ENCODE peak calls at places on chromosomes 1 and 21, in four cellular contexts. Z, M, J and G are unnamed samples.

GRCh38 chr1:19272064-19272463 is 16.5 kb downstream of the AKR7A3 start:
- DNase-seq in Z (no peak), J (no peak), M (no peak), G (no peak)

GRCh38 chr1:31644560-31645273 is at the start of gene PEF1:
- DNase-seq in J (peak; percentile 99), Z (peak; percentile 99), M (peak; percentile 99), G (peak; percentile 99)

GRCh38 chr1:112618114-112618720 is 724 bp downstream of the ST7L start:
- DNase-seq in M (no peak), Z (no peak), J (no peak), G (no peak)

GRCh38 chr1:11940260-11940921 is 5.9 kb downstream of the PLOD1 start:
- DNase-seq in Z (no peak), M (no peak), J (peak; percentile 71), G (no peak)

GRCh38 chr1:232923739-232924386 is 26.5 kb upstream of the NTPCR start:
- DNase-seq in M (no peak), J (no peak), Z (peak; percentile 7), G (no peak)

GRCh38 chr1:168970945-168971799 is 135.3 kb upstream of the ATP1B1 start:
- DNase-seq in Z (no peak), M (no peak), J (no peak), G (no peak)

GRCh38 chr1:241579434-241579833 is 47.3 kb downstream of the KMO start:
- DNase-seq in Z (no peak), J (no peak), M (no peak), G (no peak)

GRCh38 chr1:195656780-195657179 is 951.5 kb downstream of the KCNT2 start:
- DNase-seq in J (no peak), Z (no peak), M (no peak), G (no peak)

GRCh38 chr1:43269627-43270375 is at the start of gene TMEM125:
- DNase-seq in M (peak; percentile 50), J (no peak), Z (no peak), G (peak; percentile 63)

GRCh38 chr21:18350216-18350615 is 53.4 kb downstream of the TMPRSS15 start:
- DNase-seq in J (no peak), M (no peak), Z (no peak), G (no peak)

GRCh38 chr21:45294509-45295291 is 7.0 kb upstream of the POFUT2 start:
- DNase-seq in Z (no peak), J (peak; percentile 92), M (peak; percentile 83), G (peak; percentile 57)

GRCh38 chr1:64966158-64966963 is at the start of gene JAK1:
- DNase-seq in J (peak; percentile 94), Z (peak; percentile 86), M (peak; percentile 89), G (peak; percentile 96)

GRCh38 chr1:85806236-85806965 is 98.2 kb upstream of the ZNHIT6 start:
- DNase-seq in M (no peak), Z (no peak), J (no peak), G (no peak)

DNA sequence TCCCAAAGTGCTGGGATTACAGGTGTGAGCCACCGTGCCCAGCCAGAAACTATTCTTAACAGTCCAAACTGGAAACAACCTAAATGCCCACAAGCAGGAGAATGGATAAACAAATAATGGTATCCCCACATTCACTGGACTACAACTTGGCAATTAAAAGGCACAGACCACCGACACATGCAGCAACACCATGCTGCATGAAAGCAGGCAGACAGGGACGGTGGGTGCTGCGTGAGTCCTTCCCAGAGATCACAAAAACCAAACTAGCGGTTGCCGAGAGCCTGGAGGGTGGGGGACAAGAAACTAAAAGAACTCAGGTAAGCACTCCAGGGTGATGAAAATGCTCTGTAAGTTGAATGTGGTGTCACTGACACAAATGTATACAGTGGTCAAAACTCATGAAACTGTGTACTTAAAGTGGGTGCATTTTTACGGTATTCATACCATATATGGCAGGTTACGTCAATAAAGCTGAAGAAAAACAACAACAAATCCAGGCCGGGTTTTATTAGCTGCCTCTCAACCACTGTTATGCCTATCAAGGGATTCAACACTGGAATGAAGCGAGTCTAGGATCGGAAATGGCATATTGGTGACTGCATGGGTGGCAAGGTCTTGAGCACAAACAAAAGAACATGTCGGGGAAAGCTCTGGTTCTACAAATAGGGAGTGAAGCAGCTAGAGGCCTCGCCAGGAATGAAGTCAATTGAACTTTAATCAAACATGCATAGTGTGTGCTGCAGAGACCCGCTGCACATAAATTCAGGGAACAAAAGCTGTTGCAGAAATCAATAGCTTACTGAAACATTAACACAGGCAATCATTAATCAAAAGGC is 52.4 kb downstream of the SLC45A1 start:
- DNase-seq in J (peak; percentile 13), Z (no peak), M (no peak), G (no peak)
- H3K4me1 ChIP-seq in J (peaks cover 98% of the 10 kb centered on the region), Z (peaks cover 21% of the 10 kb centered on the region), M (peaks cover 71% of the 10 kb centered on the region), G (peaks cover 51% of the 10 kb centered on the region)

GRCh38 chr1:8121261-8122159 is 95.4 kb upstream of the ERRFI1 start:
- DNase-seq in J (no peak), Z (no peak), M (no peak), G (no peak)

GRCh38 chr1:8118031-8118451 is 91.9 kb upstream of the ERRFI1 start:
- DNase-seq in J (no peak), M (no peak), Z (no peak), G (no peak)

GRCh38 chr1:8122477-8123407 is 96.6 kb upstream of the ERRFI1 start:
- DNase-seq in Z (no peak), M (no peak), J (no peak), G (no peak)

GRCh38 chr1:8122160-8122476 is 96.0 kb upstream of the ERRFI1 start:
- DNase-seq in Z (no peak), M (no peak), J (no peak), G (no peak)

GRCh38 chr1:8120693-8121260 is 94.7 kb upstream of the ERRFI1 start:
- DNase-seq in Z (no peak), M (no peak), J (no peak), G (peak; percentile 43)
- H3K4me1 ChIP-seq in Z (no peaks in the 10 kb centered on the region), M (peaks cover 38% of the 10 kb centered on the region), J (peaks cover 46% of the 10 kb centered on the region), G (peaks cover 29% of the 10 kb centered on the region)

GRCh38 chr1:27567931-27568246 is 36.1 kb downstream of the AHDC1 start:
- DNase-seq in J (no peak), Z (no peak), M (peak; percentile 68), G (no peak)

GRCh38 chr1:27568247-27569087 is 35.5 kb downstream of the AHDC1 start:
- DNase-seq in J (peak; percentile 97), M (peak; percentile 96), Z (peak; percentile 94), G (peak; percentile 99)

GRCh38 chr1:27564710-27565649 is 39.0 kb downstream of the AHDC1 start:
- DNase-seq in J (peak; percentile 81), Z (no peak), M (no peak), G (no peak)

GRCh38 chr1:27567183-27567526 is 36.8 kb downstream of the AHDC1 start:
- DNase-seq in Z (no peak), J (no peak), M (peak; percentile 63), G (no peak)

GRCh38 chr1:27566462-27567182 is 37.3 kb downstream of the AHDC1 start:
- DNase-seq in M (peak; percentile 62), J (no peak), Z (no peak), G (no peak)
- H3K4me1 ChIP-seq in M (peaks cover 98% of the 10 kb centered on the region), J (peaks cover 97% of the 10 kb centered on the region), Z (peaks cover 30% of the 10 kb centered on the region), G (peaks cover 71% of the 10 kb centered on the region)

GRCh38 chr1:37862330-37862729 is 2.9 kb upstream of the MTF1 start:
- DNase-seq in J (no peak), Z (no peak), M (no peak), G (no peak)
- H3K4me1 ChIP-seq in J (peaks cover 18% of the 10 kb centered on the region), Z (peaks cover 17% of the 10 kb centered on the region), M (peaks cover 22% of the 10 kb centered on the region), G (peaks cover 12% of the 10 kb centered on the region)

DNA sequence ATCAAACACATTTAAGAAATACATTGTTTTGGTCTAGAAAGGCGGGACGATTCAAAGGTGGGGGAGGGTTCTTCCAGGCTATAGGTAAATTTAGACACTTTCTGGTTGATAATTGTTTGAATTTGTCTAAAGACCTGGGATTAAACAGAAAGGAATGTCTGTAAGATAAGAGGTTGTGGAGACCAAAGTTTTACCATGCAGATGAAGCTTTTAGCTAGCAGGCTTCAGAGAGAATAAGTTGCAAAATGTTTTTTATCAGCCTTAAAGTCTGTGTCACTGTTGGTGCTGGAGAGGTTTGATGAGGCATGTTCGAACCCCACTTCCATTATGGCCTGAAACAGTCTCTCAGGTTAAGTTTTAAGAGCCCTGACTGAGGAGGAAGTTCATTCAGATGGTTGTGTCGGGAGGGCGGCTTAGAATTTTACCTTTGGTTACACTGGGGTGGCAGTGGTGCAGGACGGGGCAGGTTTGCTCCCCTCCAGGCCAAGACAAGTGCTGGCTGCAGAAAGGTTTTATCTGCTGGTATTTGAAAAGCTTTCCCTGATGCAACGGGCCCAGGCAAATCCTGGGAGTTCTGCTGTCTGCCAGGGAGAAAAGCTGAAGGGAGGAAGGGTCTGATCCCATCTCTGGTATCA is 16.0 kb upstream of the SLC2A5 start:
- DNase-seq in Z (no peak), J (no peak), M (no peak), G (no peak)
- H3K4me1 ChIP-seq in Z (no peaks in the 10 kb centered on the region), J (peaks cover 11% of the 10 kb centered on the region), M (peaks cover 27% of the 10 kb centered on the region), G (no peaks in the 10 kb centered on the region)

DNA sequence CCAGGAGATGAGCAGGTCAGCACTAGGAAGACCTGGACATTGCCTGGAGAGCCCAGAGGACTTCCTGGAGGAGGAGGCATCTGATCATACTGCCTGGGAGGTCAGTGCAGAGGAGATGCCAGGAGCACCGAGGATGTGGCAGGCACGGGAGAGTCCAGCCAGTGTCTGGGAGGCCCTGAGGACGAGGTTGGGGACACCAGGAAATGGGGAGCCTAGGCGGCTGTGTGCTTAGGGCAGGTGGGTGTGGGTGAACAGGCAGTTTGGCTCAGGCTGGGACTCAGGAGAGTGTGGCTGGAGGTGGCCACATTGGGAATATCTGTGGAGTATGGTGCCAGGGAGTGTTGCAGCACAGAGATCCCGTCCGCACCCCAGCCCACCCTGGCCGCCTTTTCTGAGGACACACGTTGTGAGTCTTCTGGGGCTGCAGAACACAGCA is 58.2 kb downstream of the FAAP20 start:
- DNase-seq in Z (no peak), M (no peak), J (no peak), G (no peak)
- H3K4me1 ChIP-seq in Z (peaks cover 15% of the 10 kb centered on the region), M (peaks cover 36% of the 10 kb centered on the region), J (peaks cover 27% of the 10 kb centered on the region), G (peaks cover 8% of the 10 kb centered on the region)

DNA sequence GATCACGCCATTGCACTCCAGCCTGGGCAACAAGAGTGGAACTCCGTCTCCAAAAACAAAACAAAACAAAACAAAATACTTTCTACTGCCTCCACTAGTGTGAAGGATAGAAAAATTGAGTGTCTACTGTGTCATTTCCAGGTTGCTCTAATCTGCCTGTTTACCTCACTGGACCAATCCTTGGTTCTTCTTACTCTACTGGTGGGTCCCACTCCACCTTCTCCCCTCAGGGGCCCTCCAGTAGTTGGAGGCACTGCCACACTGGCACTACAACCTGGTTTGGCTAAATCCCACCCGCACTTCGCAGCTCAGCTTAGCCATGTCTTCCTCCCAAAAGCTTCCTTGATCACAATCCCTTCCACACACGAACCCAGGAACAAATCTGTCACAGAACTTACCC is 2.7 kb downstream of the TAF5L start:
- DNase-seq in M (no peak), J (no peak), Z (no peak), G (no peak)
- H3K4me1 ChIP-seq in M (peaks cover 52% of the 10 kb centered on the region), J (peaks cover 61% of the 10 kb centered on the region), Z (peaks cover 38% of the 10 kb centered on the region), G (no peaks in the 10 kb centered on the region)

GRCh38 chr1:108357802-108358201 is 92.3 kb upstream of the NBPF6 start:
- DNase-seq in Z (no peak), M (no peak), J (no peak), G (no peak)
- H3K4me1 ChIP-seq in Z (no peaks in the 10 kb centered on the region), M (no peaks in the 10 kb centered on the region), J (no peaks in the 10 kb centered on the region), G (no peaks in the 10 kb centered on the region)